ENCODE peak calls at places on chromosomes 13 and 19, in eight cellular contexts. C, S, K, V, Z, W, I and M are unnamed samples.

GRCh38 chr19:38263696-38264485 is 482 bp upstream of the SPINT2 start:
- DNase-seq in C (no peak), S (no peak), K (peak; percentile 75), V (no peak), Z (no peak), W (peak; percentile 75), I (peak; percentile 98), M (peak; percentile 98)

GRCh38 chr19:7993560-7993959 is 11.9 kb downstream of the ELAVL1 start:
- DNase-seq in C (no peak), S (no peak), K (no peak), V (no peak), Z (no peak), W (no peak), I (no peak), M (peak; percentile 27)

GRCh38 chr19:17873661-17874422 is 2.1 kb downstream of the SLC5A5 start:
- DNase-seq in C (no peak), S (no peak), K (peak; percentile 90), V (peak; percentile 39), Z (no peak), W (no peak), I (peak; percentile 63), M (peak; percentile 41)

GRCh38 chr19:13987101-13987890 is 18.8 kb downstream of the RFX1 start:
- DNase-seq in C (no peak), S (no peak), K (no peak), V (peak; percentile 53), Z (no peak), W (peak; percentile 52), I (peak; percentile 45), M (peak; percentile 76)

GRCh38 chr19:17114414-17114831 is 38.8 kb downstream of the MYO9B start:
- DNase-seq in C (no peak), S (no peak), K (no peak), V (no peak), Z (no peak), W (no peak), I (peak; percentile 37), M (no peak)

GRCh38 chr19:48632692-48633147 is 4.5 kb downstream of the DBP start:
- DNase-seq in C (no peak), S (no peak), K (no peak), V (peak; percentile 87), Z (no peak), W (peak; percentile 65), I (no peak), M (no peak)

GRCh38 chr13:90800082-90800746 is 547.3 kb upstream of the MIR17HG start:
- DNase-seq in C (peak; percentile 40), S (no peak), K (no peak), V (no peak), Z (no peak), W (peak; percentile 58), I (no peak), M (peak; percentile 39)

GRCh38 chr19:42246143-42246868 is 3.9 kb upstream of the GSK3A start:
- DNase-seq in C (peak; percentile 83), S (peak; percentile 93), K (no peak), V (no peak), Z (no peak), W (peak; percentile 89), I (peak; percentile 73), M (peak; percentile 53)

GRCh38 chr19:5994407-5995165 is 16.6 kb upstream of the RANBP3 start:
- DNase-seq in C (no peak), S (no peak), K (no peak), V (no peak), Z (no peak), W (no peak), I (no peak), M (no peak)

GRCh38 chr13:72141845-72142470 is 275.0 kb upstream of the DACH1 start:
- DNase-seq in C (no peak), S (no peak), K (no peak), V (no peak), Z (no peak), W (peak; percentile 27), I (no peak), M (no peak)

GRCh38 chr13:79237981-79238380 is 168.1 kb downstream of the RBM26 start:
- DNase-seq in C (no peak), S (no peak), K (no peak), V (no peak), Z (no peak), W (no peak), I (no peak), M (no peak)

GRCh38 chr13:106477303-106477702 is 58.2 kb downstream of the EFNB2 start:
- DNase-seq in C (no peak), S (no peak), K (no peak), V (no peak), Z (no peak), W (no peak), I (no peak), M (no peak)

GRCh38 chr19:42480335-42481095 is 37.8 kb upstream of the CXCL17 start:
- DNase-seq in C (no peak), S (no peak), K (no peak), V (no peak), Z (no peak), W (peak; percentile 63), I (peak; percentile 44), M (no peak)

GRCh38 chr19:52048604-52049493 is at the start of gene ZNF432:
- DNase-seq in C (peak; percentile 97), S (peak; percentile 98), K (peak; percentile 65), V (peak; percentile 98), Z (peak; percentile 64), W (peak; percentile 96), I (peak; percentile 88), M (peak; percentile 92)

GRCh38 chr19:48549380-48549779 is 2.6 kb upstream of the SULT2B1 start:
- DNase-seq in C (no peak), S (no peak), K (no peak), V (no peak), Z (no peak), W (no peak), I (no peak), M (no peak)

GRCh38 chr19:19211499-19212432 is at the start of gene NCAN:
- DNase-seq in C (no peak), S (no peak), K (no peak), V (no peak), Z (no peak), W (no peak), I (no peak), M (no peak)

GRCh38 chr19:40331052-40331451 is 17.1 kb downstream of the C19orf47 start:
- DNase-seq in C (no peak), S (no peak), K (no peak), V (no peak), Z (no peak), W (no peak), I (no peak), M (no peak)

GRCh38 chr19:6750062-6750461 is 10.6 kb downstream of the TRIP10 start:
- DNase-seq in C (no peak), S (no peak), K (no peak), V (no peak), Z (no peak), W (no peak), I (no peak), M (no peak)

GRCh38 chr13:24694907-24695306 is 14.7 kb downstream of the ATP12A start:
- DNase-seq in C (no peak), S (no peak), K (no peak), V (no peak), Z (no peak), W (no peak), I (no peak), M (no peak)

DNA sequence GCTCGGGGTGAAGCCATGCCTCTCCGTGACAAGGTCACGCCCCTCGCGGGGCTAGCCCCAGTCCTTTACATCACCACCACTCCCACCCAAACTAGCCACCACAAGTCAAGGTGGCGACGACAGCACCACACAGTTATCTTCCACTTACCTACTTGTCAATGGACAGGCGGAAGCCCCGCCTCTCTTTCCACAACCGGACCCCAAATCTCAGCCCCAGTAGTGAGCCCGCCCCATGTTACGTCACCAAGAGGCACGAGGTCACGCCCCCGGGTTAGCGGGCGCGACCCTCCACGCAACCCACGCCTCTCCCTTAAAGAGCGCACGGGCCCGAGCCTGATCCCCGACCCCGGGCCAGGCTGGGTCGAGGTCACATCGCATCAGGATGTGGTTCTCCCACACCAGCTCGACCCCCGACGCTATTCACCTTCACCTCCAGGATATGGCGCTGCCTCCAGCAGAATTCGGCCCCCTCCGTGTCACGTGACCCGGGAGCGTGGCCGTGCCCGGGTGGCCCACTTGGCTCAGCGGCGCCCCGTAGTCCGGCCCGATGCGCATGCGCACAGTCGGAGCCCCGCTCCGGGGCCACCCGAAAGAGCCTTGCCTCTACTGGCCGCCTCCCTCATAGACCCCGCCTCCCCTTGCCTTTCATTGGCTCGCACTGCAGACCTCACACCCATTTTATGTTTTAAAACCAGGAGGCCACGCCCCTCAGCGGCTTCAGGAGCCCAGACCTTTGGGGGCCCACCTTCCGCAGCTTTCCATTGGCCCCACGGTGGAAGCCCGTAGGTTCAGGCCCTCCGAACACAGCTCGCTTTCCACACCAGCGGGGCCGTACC is 18.2 kb downstream of the SYDE1 start:
- DNase-seq in C (peak; percentile 99), S (peak; percentile 99), K (peak; percentile 97), V (peak; percentile 97), Z (peak; percentile 93), W (peak; percentile 99), I (peak; percentile 98), M (peak; percentile 99)
- TF ChIP-seq POLR2A in C (peak; percentile 44), S (peak; percentile 15), K (peak; percentile 82), V (peak; percentile 47), Z (peak; percentile 95), W (peak; percentile 36), I (no peak), M (no peak)

GRCh38 chr19:49758292-49758691 is 4.8 kb downstream of the TSKS start:
- DNase-seq in C (peak; percentile 59), S (no peak), K (no peak), V (peak; percentile 92), Z (no peak), W (no peak), I (no peak), M (no peak)
- TF ChIP-seq POLR2A in C (no peak), S (no peak), K (no peak), V (no peak), Z (no peak), W (no peak), I (no peak), M (no peak)

GRCh38 chr13:27117947-27118346 is 53.7 kb downstream of the USP12 start:
- DNase-seq in C (no peak), S (no peak), K (no peak), V (no peak), Z (no peak), W (no peak), I (no peak), M (no peak)

GRCh38 chr13:27117158-27117557 is 54.5 kb downstream of the USP12 start:
- DNase-seq in C (no peak), S (no peak), K (no peak), V (no peak), Z (no peak), W (no peak), I (no peak), M (no peak)

GRCh38 chr13:27112006-27112405 is 59.6 kb downstream of the USP12 start:
- DNase-seq in C (no peak), S (no peak), K (no peak), V (no peak), Z (no peak), W (no peak), I (no peak), M (no peak)

GRCh38 chr13:27110056-27110746 is 61.4 kb downstream of the USP12 start:
- DNase-seq in C (no peak), S (no peak), K (no peak), V (no peak), Z (no peak), W (no peak), I (no peak), M (no peak)

GRCh38 chr13:27113436-27113835 is 58.2 kb downstream of the USP12 start:
- DNase-seq in C (no peak), S (no peak), K (no peak), V (no peak), Z (no peak), W (no peak), I (no peak), M (no peak)
- TF ChIP-seq POLR2A in C (no peak), S (no peak), K (no peak), V (no peak), Z (no peak), W (no peak), I (no peak), M (no peak)

GRCh38 chr19:36140289-36141038 is 598 bp downstream of the CAPNS1 start:
- DNase-seq in C (peak; percentile 75), S (no peak), K (peak; percentile 73), V (peak; percentile 71), Z (no peak), W (peak; percentile 63), I (peak; percentile 39), M (peak; percentile 53)
- TF ChIP-seq POLR2A in C (no peak), S (no peak), K (no peak), V (peak; percentile 5), Z (peak; percentile 80), W (no peak), I (no peak), M (no peak)